ENCODE peak calls at places on chromosomes 1 and 21, in eight cellular contexts. P is ovary; K is body of pancreas; I is CD8-positive, alpha-beta T cell; S is CD4-positive, alpha-beta memory T cell; L is testis; H is sigmoid colon; G is uterus. E is an unnamed sample.

GRCh38 chr1:6245086-6245868 is 1.3 kb downstream of the HES3 start:
- DNase-seq in I (peak; percentile 87), G (peak; percentile 73), L (peak; percentile 79), S (peak; percentile 74), P (peak; percentile 66), K (peak; percentile 83), H (peak; percentile 83), E (peak; percentile 84)

GRCh38 chr1:31413405-31414005 is 492 bp downstream of the SERINC2 start:
- DNase-seq in G (peak; percentile 35), L (peak; percentile 77), K (peak; percentile 80), I (peak; percentile 20), S (peak; percentile 17), P (peak; percentile 46), H (peak; percentile 79), E (peak; percentile 76)

GRCh38 chr1:29519733-29520132 is 283.4 kb downstream of the PTPRU start:
- DNase-seq in G (no peak), K (no peak), P (peak; percentile 2), H (peak; percentile 39), I (peak; percentile 1), L (peak; percentile 13), S (no peak), E (no peak)

GRCh38 chr1:26690576-26691031 is 5.2 kb upstream of the ARID1A start:
- DNase-seq in P (no peak), K (no peak), L (no peak), G (no peak), H (no peak), I (no peak), S (no peak), E (no peak)

GRCh38 chr1:226002667-226003501 is 3.7 kb upstream of the SDE2 start:
- DNase-seq in S (no peak), L (peak; percentile 37), I (no peak), H (peak; percentile 76), G (no peak), K (peak; percentile 32), P (no peak), E (peak; percentile 92)

GRCh38 chr1:104132386-104132973 is 382.8 kb downstream of the AMY1C start:
- DNase-seq in I (no peak), P (no peak), L (peak; percentile 18), K (no peak), H (no peak), S (no peak), G (no peak), E (no peak)

GRCh38 chr1:2980073-2980791 is 41.0 kb upstream of the ACTRT2 start:
- DNase-seq in S (no peak), K (no peak), H (peak; percentile 58), I (no peak), G (no peak), P (peak; percentile 3), L (peak; percentile 6), E (no peak)

GRCh38 chr1:98051065-98051675 is 130.3 kb upstream of the DPYD start:
- DNase-seq in L (peak; percentile 84), K (peak; percentile 74), S (peak; percentile 71), H (no peak), I (peak; percentile 70), G (peak; percentile 46), P (no peak), E (peak; percentile 59)

GRCh38 chr1:53467391-53467790 is 8.2 kb downstream of the DMRTB1 start:
- DNase-seq in I (no peak), S (no peak), H (no peak), K (no peak), G (no peak), L (no peak), P (no peak), E (no peak)

GRCh38 chr21:42317826-42318746 is 2.9 kb upstream of the TFF3 start:
- DNase-seq in L (no peak), H (peak; percentile 45), I (no peak), S (no peak), K (no peak), P (no peak), G (no peak), E (no peak)

GRCh38 chr1:198132060-198132781 is 24.6 kb upstream of the NEK7 start:
- DNase-seq in S (no peak), K (no peak), I (no peak), H (no peak), L (no peak), G (no peak), P (no peak), E (no peak)

GRCh38 chr1:21232044-21232443 is 55.3 kb upstream of the EIF4G3 start:
- DNase-seq in L (peak; percentile 70), H (no peak), I (peak; percentile 43), P (peak; percentile 40), S (peak; percentile 41), K (peak; percentile 60), G (no peak), E (no peak)

GRCh38 chr1:204528241-204528640 is 12.0 kb downstream of the MDM4 start:
- DNase-seq in H (no peak), L (no peak), K (no peak), S (no peak), P (no peak), I (no peak), G (no peak), E (no peak)

GRCh38 chr1:204520834-204521709 is 4.9 kb downstream of the MDM4 start:
- DNase-seq in P (no peak), I (peak; percentile 65), S (peak; percentile 86), H (no peak), K (no peak), L (no peak), G (no peak), E (no peak)

GRCh38 chr1:204523605-204524215 is 7.5 kb downstream of the MDM4 start:
- DNase-seq in G (no peak), P (no peak), K (no peak), I (no peak), L (no peak), H (no peak), S (no peak), E (peak; percentile 22)

GRCh38 chr1:204528677-204529076 is 12.5 kb downstream of the MDM4 start:
- DNase-seq in S (no peak), P (no peak), I (no peak), L (no peak), G (no peak), H (no peak), K (no peak), E (no peak)

DNA sequence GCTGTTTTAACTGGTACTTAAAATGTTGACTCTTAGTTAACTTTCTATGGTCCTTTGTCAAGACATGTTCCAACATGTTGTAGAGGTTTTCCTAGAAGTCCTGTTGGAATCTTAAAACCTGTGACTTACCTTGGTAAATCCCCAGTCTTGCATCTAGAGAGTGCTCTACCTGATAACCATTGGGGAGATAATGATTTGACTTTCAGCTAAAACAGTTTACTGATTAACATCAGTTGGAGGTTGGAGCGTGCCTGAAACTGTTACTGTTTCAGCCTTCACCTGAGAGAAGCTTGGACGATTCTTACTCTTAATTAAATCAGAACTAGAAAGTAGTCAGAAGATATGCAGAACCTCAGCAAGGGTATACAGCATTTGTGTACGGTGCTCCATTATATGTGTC is 8.8 kb downstream of the MDM4 start:
- DNase-seq in H (no peak), K (no peak), P (no peak), L (no peak), G (no peak), S (no peak), I (no peak), E (no peak)
- H3K36me3 ChIP-seq in H (peaks cover 32% of the 10 kb centered on the region), K (peaks cover 20% of the 10 kb centered on the region), P (no peaks in the 10 kb centered on the region), L (no peaks in the 10 kb centered on the region), G (no peaks in the 10 kb centered on the region), S (peaks cover 47% of the 10 kb centered on the region), I (peaks cover 27% of the 10 kb centered on the region), E (peaks cover 92% of the 10 kb centered on the region)

DNA sequence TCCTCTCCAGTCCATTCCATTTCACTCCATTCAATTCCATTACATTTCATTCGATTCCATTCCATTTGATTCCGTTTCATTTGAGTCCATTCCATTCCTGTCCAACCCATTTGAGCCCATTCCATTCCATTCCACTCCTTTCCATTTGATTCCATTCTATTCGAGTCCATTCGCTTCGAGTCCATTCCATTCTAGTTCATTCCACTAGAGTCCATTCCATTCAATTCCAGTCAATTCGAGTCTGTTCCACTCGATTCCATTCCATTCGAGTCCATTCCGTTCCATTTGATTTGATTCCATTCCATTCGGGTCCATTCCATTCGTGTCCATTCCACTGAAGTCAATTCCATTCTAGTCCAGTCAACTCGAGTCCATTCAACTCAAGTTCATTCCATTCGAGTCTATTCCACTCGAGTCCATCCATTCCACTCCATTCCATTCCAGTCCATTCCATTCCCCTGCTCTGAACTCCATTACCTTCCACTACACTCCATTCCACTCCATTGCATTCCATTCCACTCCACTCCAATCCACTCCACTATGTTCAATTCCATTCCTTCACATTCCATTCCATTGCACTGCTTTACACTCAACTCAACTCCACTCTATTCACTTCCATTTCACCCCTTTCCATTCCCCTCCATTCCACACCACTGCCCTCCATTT is 2569.4 kb upstream of the TPTE start:
- DNase-seq in H (no peak), G (no peak), I (no peak), K (no peak), P (no peak), S (no peak), L (no peak), E (no peak)
- H3K9me3 ChIP-seq in H (peaks cover 97% of the 10 kb centered on the region), G (peaks cover 28% of the 10 kb centered on the region), I (peaks cover 68% of the 10 kb centered on the region), K (peaks cover 12% of the 10 kb centered on the region), P (peaks cover 46% of the 10 kb centered on the region), S (peaks cover 28% of the 10 kb centered on the region), L (peaks cover 40% of the 10 kb centered on the region), E (peaks cover 78% of the 10 kb centered on the region)

GRCh38 chr1:23823767-23824166 is 1.5 kb downstream of the HMGCL start:
- DNase-seq in S (no peak), I (no peak), H (no peak), L (no peak), G (no peak), K (no peak), P (no peak), E (no peak)

GRCh38 chr1:23827717-23828116 is 2.5 kb upstream of the HMGCL start:
- DNase-seq in L (no peak), G (no peak), I (no peak), K (no peak), S (no peak), H (no peak), P (no peak), E (no peak)

GRCh38 chr1:23824711-23825075 is 536 bp downstream of the HMGCL start:
- DNase-seq in S (no peak), K (no peak), I (no peak), L (no peak), G (no peak), P (no peak), H (no peak), E (no peak)

GRCh38 chr1:23825076-23825761 is at the start of gene HMGCL:
- DNase-seq in H (peak; percentile 95), I (peak; percentile 86), G (peak; percentile 91), S (peak; percentile 82), K (peak; percentile 88), P (peak; percentile 89), L (peak; percentile 96), E (peak; percentile 91)

GRCh38 chr1:23825762-23826522 is 713 bp upstream of the HMGCL start:
- DNase-seq in H (no peak), P (no peak), G (no peak), K (no peak), S (peak; percentile 20), L (no peak), I (no peak), E (no peak)
- H3K4me3 ChIP-seq in H (peak overlapping the region; percentile 90), P (peak overlapping the region; percentile 74), G (peak overlapping the region; percentile 80), K (peak overlapping the region; percentile 99), S (peak overlapping the region; percentile 48), L (peak overlapping the region; percentile 77), I (peak overlapping the region; percentile 96), E (peak overlapping the region; percentile 99)

DNA sequence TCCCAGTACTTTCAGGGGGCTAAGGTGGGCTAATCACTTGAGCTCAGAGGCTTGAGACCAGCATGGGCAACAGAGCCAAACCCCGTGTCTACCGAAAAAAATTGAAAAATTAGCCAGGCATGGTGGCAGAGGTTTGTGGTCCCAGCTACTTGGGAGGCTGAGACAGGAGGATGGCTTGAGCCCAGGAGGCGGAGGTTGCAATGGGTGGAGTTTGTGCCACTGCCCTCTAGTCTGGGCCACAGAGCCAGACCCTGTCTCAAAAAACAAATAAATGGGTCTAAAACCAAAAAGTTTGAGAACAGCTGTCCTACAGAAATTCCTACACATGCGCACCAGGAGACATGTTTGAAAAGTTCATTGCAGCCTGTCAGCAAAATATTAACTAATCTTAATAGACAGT is 5.5 kb downstream of the SCAF4 start:
- DNase-seq in I (no peak), K (no peak), S (no peak), G (no peak), P (no peak), L (no peak), H (no peak), E (no peak)
- H3K36me3 ChIP-seq in I (no peaks in the 10 kb centered on the region), K (no peaks in the 10 kb centered on the region), S (no peaks in the 10 kb centered on the region), G (no peaks in the 10 kb centered on the region), P (no peaks in the 10 kb centered on the region), L (no peaks in the 10 kb centered on the region), H (no peaks in the 10 kb centered on the region), E (peaks cover 66% of the 10 kb centered on the region)